ENCODE peak calls at places on chromosomes 13 and 19, in eight cellular contexts. One of them, this sample, is unnamed.

GRCh38 chr13:26386026-26386425 is 132.1 kb downstream of the CDK8 start:
- DNase-seq in adrenal gland: no peak
- DNase-seq in spleen: no peak
- DNase-seq in heart left ventricle: no peak
- DNase-seq in cardiac muscle cell: no peak
- DNase-seq in tibial artery: no peak
- DNase-seq in right atrium auricular region: no peak
- DNase-seq in AG04450: no peak
- DNase-seq in this sample: no peak

GRCh38 chr19:44741258-44741731 is 7.2 kb upstream of the BCL3 start:
- DNase-seq in heart left ventricle: no peak
- DNase-seq in adrenal gland: peak; percentile 72
- DNase-seq in right atrium auricular region: no peak
- DNase-seq in spleen: no peak
- DNase-seq in AG04450: no peak
- DNase-seq in tibial artery: no peak
- DNase-seq in cardiac muscle cell: peak; percentile 49
- DNase-seq in this sample: peak; percentile 28

GRCh38 chr13:102651392-102651791 is 43.5 kb downstream of the METTL21C start:
- DNase-seq in spleen: no peak
- DNase-seq in adrenal gland: no peak
- DNase-seq in heart left ventricle: no peak
- DNase-seq in AG04450: no peak
- DNase-seq in cardiac muscle cell: peak; percentile 21
- DNase-seq in right atrium auricular region: no peak
- DNase-seq in tibial artery: no peak
- DNase-seq in this sample: no peak

GRCh38 chr13:29434217-29434940 is 161.1 kb downstream of the SLC7A1 start:
- DNase-seq in cardiac muscle cell: no peak
- DNase-seq in right atrium auricular region: no peak
- DNase-seq in heart left ventricle: no peak
- DNase-seq in AG04450: no peak
- DNase-seq in tibial artery: no peak
- DNase-seq in spleen: no peak
- DNase-seq in adrenal gland: no peak
- DNase-seq in this sample: no peak

GRCh38 chr19:47377208-47377701 is 28.1 kb downstream of the DHX34 start:
- DNase-seq in right atrium auricular region: no peak
- DNase-seq in cardiac muscle cell: no peak
- DNase-seq in adrenal gland: peak; percentile 66
- DNase-seq in AG04450: no peak
- DNase-seq in tibial artery: no peak
- DNase-seq in heart left ventricle: peak; percentile 71
- DNase-seq in spleen: no peak
- DNase-seq in this sample: no peak

GRCh38 chr13:24074687-24075086 is 85.8 kb upstream of the SPATA13 start:
- DNase-seq in adrenal gland: no peak
- DNase-seq in spleen: no peak
- DNase-seq in cardiac muscle cell: no peak
- DNase-seq in tibial artery: peak; percentile 51
- DNase-seq in heart left ventricle: no peak
- DNase-seq in AG04450: no peak
- DNase-seq in right atrium auricular region: peak; percentile 46
- DNase-seq in this sample: no peak

GRCh38 chr19:3519126-3519525 is 13.0 kb downstream of the FZR1 start:
- DNase-seq in adrenal gland: no peak
- DNase-seq in AG04450: no peak
- DNase-seq in cardiac muscle cell: no peak
- DNase-seq in right atrium auricular region: no peak
- DNase-seq in spleen: no peak
- DNase-seq in tibial artery: no peak
- DNase-seq in heart left ventricle: no peak
- DNase-seq in this sample: no peak

GRCh38 chr19:46009530-46010510 is 13.0 kb downstream of the PGLYRP1 start:
- DNase-seq in AG04450: no peak
- DNase-seq in spleen: peak; percentile 90
- DNase-seq in cardiac muscle cell: peak; percentile 83
- DNase-seq in tibial artery: peak; percentile 54
- DNase-seq in right atrium auricular region: peak; percentile 71
- DNase-seq in heart left ventricle: peak; percentile 52
- DNase-seq in adrenal gland: peak; percentile 81
- DNase-seq in this sample: peak; percentile 69

GRCh38 chr19:46840157-46840942 is 10.3 kb downstream of the AP2S1 start:
- DNase-seq in adrenal gland: peak; percentile 55
- DNase-seq in heart left ventricle: no peak
- DNase-seq in right atrium auricular region: no peak
- DNase-seq in AG04450: no peak
- DNase-seq in tibial artery: no peak
- DNase-seq in spleen: peak; percentile 79
- DNase-seq in cardiac muscle cell: peak; percentile 78
- DNase-seq in this sample: peak; percentile 51

GRCh38 chr13:41639955-41640780 is 182.8 kb downstream of the RGCC start:
- DNase-seq in spleen: no peak
- DNase-seq in adrenal gland: peak; percentile 32
- DNase-seq in cardiac muscle cell: peak; percentile 49
- DNase-seq in right atrium auricular region: no peak
- DNase-seq in tibial artery: peak; percentile 42
- DNase-seq in heart left ventricle: peak; percentile 37
- DNase-seq in AG04450: no peak
- DNase-seq in this sample: no peak

GRCh38 chr19:13794388-13794751 is 873 bp upstream of the ZSWIM4 start:
- DNase-seq in cardiac muscle cell: peak; percentile 99
- DNase-seq in right atrium auricular region: peak; percentile 92
- DNase-seq in heart left ventricle: peak; percentile 83
- DNase-seq in spleen: peak; percentile 76
- DNase-seq in AG04450: peak; percentile 87
- DNase-seq in tibial artery: peak; percentile 88
- DNase-seq in adrenal gland: peak; percentile 94
- DNase-seq in this sample: peak; percentile 78

GRCh38 chr19:1300744-1301490 is 15.2 kb downstream of the EFNA2 start:
- DNase-seq in right atrium auricular region: no peak
- DNase-seq in AG04450: no peak
- DNase-seq in adrenal gland: no peak
- DNase-seq in heart left ventricle: no peak
- DNase-seq in cardiac muscle cell: no peak
- DNase-seq in tibial artery: no peak
- DNase-seq in spleen: no peak
- DNase-seq in this sample: no peak

GRCh38 chr19:17671906-17672305 is 16.2 kb downstream of the UNC13A start:
- DNase-seq in cardiac muscle cell: peak; percentile 44
- DNase-seq in adrenal gland: peak; percentile 34
- DNase-seq in right atrium auricular region: no peak
- DNase-seq in spleen: no peak
- DNase-seq in tibial artery: no peak
- DNase-seq in AG04450: no peak
- DNase-seq in heart left ventricle: no peak
- DNase-seq in this sample: no peak
- H3K9me3 ChIP-seq in cardiac muscle cell: no peaks in the 10 kb centered on the region
- H3K9me3 ChIP-seq in adrenal gland: no peaks in the 10 kb centered on the region
- H3K9me3 ChIP-seq in right atrium auricular region: no peaks in the 10 kb centered on the region
- H3K9me3 ChIP-seq in spleen: no peaks in the 10 kb centered on the region
- H3K9me3 ChIP-seq in tibial artery: no peaks in the 10 kb centered on the region
- H3K9me3 ChIP-seq in AG04450: no peaks in the 10 kb centered on the region
- H3K9me3 ChIP-seq in heart left ventricle: no peaks in the 10 kb centered on the region
- H3K9me3 ChIP-seq in this sample: no peaks in the 10 kb centered on the region

GRCh38 chr13:79482271-79482970 is 1.5 kb downstream of the NDFIP2 start:
- DNase-seq in heart left ventricle: no peak
- DNase-seq in cardiac muscle cell: peak; percentile 22
- DNase-seq in right atrium auricular region: no peak
- DNase-seq in spleen: no peak
- DNase-seq in tibial artery: no peak
- DNase-seq in AG04450: no peak
- DNase-seq in adrenal gland: no peak
- DNase-seq in this sample: no peak

GRCh38 chr13:79481685-79482052 is 714 bp downstream of the NDFIP2 start:
- DNase-seq in spleen: no peak
- DNase-seq in tibial artery: no peak
- DNase-seq in heart left ventricle: no peak
- DNase-seq in adrenal gland: no peak
- DNase-seq in cardiac muscle cell: no peak
- DNase-seq in AG04450: no peak
- DNase-seq in right atrium auricular region: no peak
- DNase-seq in this sample: peak; percentile 44

GRCh38 chr13:79485014-79485441 is 4.1 kb downstream of the NDFIP2 start:
- DNase-seq in adrenal gland: no peak
- DNase-seq in cardiac muscle cell: peak; percentile 75
- DNase-seq in heart left ventricle: no peak
- DNase-seq in tibial artery: no peak
- DNase-seq in spleen: no peak
- DNase-seq in AG04450: peak; percentile 57
- DNase-seq in right atrium auricular region: no peak
- DNase-seq in this sample: peak; percentile 56

GRCh38 chr13:79485451-79485850 is 4.5 kb downstream of the NDFIP2 start:
- DNase-seq in cardiac muscle cell: no peak
- DNase-seq in right atrium auricular region: no peak
- DNase-seq in spleen: no peak
- DNase-seq in heart left ventricle: no peak
- DNase-seq in adrenal gland: no peak
- DNase-seq in tibial artery: no peak
- DNase-seq in AG04450: no peak
- DNase-seq in this sample: no peak

DNA sequence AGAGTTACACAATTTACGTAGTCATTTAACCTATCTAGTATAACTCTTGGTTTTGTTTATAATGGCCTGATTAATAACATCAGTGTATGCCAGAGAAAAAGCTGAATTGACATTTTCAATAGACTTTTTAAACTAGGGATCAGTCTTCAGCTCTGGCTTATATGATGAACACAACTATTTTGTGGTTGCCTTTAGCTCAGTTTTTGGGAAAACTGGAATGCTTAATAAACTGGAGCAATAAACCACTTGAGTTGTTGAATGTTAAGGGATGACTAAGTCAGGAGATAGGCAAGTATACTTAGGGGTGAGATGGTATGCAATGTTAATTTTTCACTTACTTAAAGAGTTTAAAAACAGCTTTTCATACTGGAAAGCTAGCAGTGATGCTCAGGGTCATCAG is 2.3 kb downstream of the NDFIP2 start:
- DNase-seq in right atrium auricular region: no peak
- DNase-seq in adrenal gland: no peak
- DNase-seq in spleen: no peak
- DNase-seq in heart left ventricle: no peak
- DNase-seq in tibial artery: no peak
- DNase-seq in AG04450: no peak
- DNase-seq in cardiac muscle cell: peak; percentile 42
- DNase-seq in this sample: no peak
- H3K4me3 ChIP-seq in right atrium auricular region: no peak overlapping the region
- H3K4me3 ChIP-seq in adrenal gland: no peak overlapping the region
- H3K4me3 ChIP-seq in spleen: no peak overlapping the region
- H3K4me3 ChIP-seq in heart left ventricle: no peak overlapping the region
- H3K4me3 ChIP-seq in tibial artery: no peak overlapping the region
- H3K4me3 ChIP-seq in AG04450: no peak overlapping the region
- H3K4me3 ChIP-seq in cardiac muscle cell: no peak overlapping the region
- H3K4me3 ChIP-seq in this sample: peak overlapping the region; percentile 80

DNA sequence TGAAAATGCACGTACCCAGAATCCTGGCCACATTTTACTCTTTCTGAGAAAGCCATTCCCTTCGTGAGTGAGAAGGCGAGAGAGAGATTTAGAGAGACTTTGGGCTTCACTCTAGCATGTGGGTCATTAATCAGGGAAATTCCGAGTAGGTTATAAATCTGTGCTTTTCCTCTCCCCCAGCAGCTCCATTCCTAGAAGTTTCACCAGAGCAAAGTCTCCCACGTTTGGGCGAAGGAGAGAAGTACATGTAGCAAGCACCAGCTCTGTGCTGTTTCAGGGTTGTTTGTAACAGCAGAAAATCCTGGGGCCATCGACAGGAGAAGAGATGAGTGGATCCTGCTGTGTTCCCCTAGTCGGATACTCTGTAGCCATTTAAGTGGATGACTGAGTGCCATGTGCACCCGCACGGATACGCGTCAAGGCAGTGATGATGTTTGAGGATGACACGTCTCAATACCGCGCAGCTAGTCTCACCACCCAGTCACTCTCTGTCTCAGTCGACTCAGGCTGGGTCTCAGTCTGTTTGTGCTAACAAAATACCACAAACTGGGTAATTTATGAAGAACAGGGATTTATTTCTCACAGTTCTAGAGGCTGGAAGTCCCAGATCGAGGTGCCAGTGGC is 131.9 kb upstream of the PEG3 start:
- DNase-seq in AG04450: no peak
- DNase-seq in spleen: no peak
- DNase-seq in right atrium auricular region: no peak
- DNase-seq in adrenal gland: no peak
- DNase-seq in tibial artery: no peak
- DNase-seq in cardiac muscle cell: no peak
- DNase-seq in heart left ventricle: no peak
- DNase-seq in this sample: no peak
- H3K9me3 ChIP-seq in AG04450: peaks cover 69% of the 10 kb centered on the region
- H3K9me3 ChIP-seq in spleen: no peaks in the 10 kb centered on the region
- H3K9me3 ChIP-seq in right atrium auricular region: no peaks in the 10 kb centered on the region
- H3K9me3 ChIP-seq in adrenal gland: no peaks in the 10 kb centered on the region
- H3K9me3 ChIP-seq in tibial artery: no peaks in the 10 kb centered on the region
- H3K9me3 ChIP-seq in cardiac muscle cell: no peaks in the 10 kb centered on the region
- H3K9me3 ChIP-seq in heart left ventricle: no peaks in the 10 kb centered on the region
- H3K9me3 ChIP-seq in this sample: peaks cover 4% of the 10 kb centered on the region

GRCh38 chr19:7862413-7862951 is 11.7 kb downstream of the PRR36 start:
- DNase-seq in AG04450: no peak
- DNase-seq in adrenal gland: peak; percentile 90
- DNase-seq in tibial artery: no peak
- DNase-seq in heart left ventricle: no peak
- DNase-seq in spleen: peak; percentile 87
- DNase-seq in cardiac muscle cell: peak; percentile 70
- DNase-seq in right atrium auricular region: no peak
- DNase-seq in this sample: peak; percentile 81
- H3K4me3 ChIP-seq in AG04450: no peak overlapping the region
- H3K4me3 ChIP-seq in adrenal gland: no peak overlapping the region
- H3K4me3 ChIP-seq in tibial artery: no peak overlapping the region
- H3K4me3 ChIP-seq in heart left ventricle: no peak overlapping the region
- H3K4me3 ChIP-seq in spleen: peak overlapping the region; percentile 39
- H3K4me3 ChIP-seq in cardiac muscle cell: peak overlapping the region; percentile 25
- H3K4me3 ChIP-seq in right atrium auricular region: peak overlapping the region; percentile 27
- H3K4me3 ChIP-seq in this sample: no peak overlapping the region

GRCh38 chr19:12284226-12284625 is 10.5 kb downstream of the ZNF44 start:
- DNase-seq in AG04450: no peak
- DNase-seq in spleen: no peak
- DNase-seq in tibial artery: no peak
- DNase-seq in heart left ventricle: no peak
- DNase-seq in right atrium auricular region: no peak
- DNase-seq in adrenal gland: no peak
- DNase-seq in cardiac muscle cell: no peak
- DNase-seq in this sample: no peak
- H3K9me3 ChIP-seq in AG04450: peaks cover 23% of the 10 kb centered on the region
- H3K9me3 ChIP-seq in spleen: peaks cover 8% of the 10 kb centered on the region
- H3K9me3 ChIP-seq in tibial artery: no peaks in the 10 kb centered on the region
- H3K9me3 ChIP-seq in heart left ventricle: no peaks in the 10 kb centered on the region
- H3K9me3 ChIP-seq in right atrium auricular region: no peaks in the 10 kb centered on the region
- H3K9me3 ChIP-seq in adrenal gland: peaks cover 6% of the 10 kb centered on the region
- H3K9me3 ChIP-seq in cardiac muscle cell: no peaks in the 10 kb centered on the region
- H3K9me3 ChIP-seq in this sample: peaks cover 32% of the 10 kb centered on the region

GRCh38 chr13:36778083-36778671 is 40.8 kb upstream of the RFXAP start:
- DNase-seq in spleen: no peak
- DNase-seq in tibial artery: no peak
- DNase-seq in heart left ventricle: no peak
- DNase-seq in adrenal gland: no peak
- DNase-seq in cardiac muscle cell: peak; percentile 70
- DNase-seq in right atrium auricular region: no peak
- DNase-seq in AG04450: peak; percentile 81
- DNase-seq in this sample: no peak
- H3K4me3 ChIP-seq in spleen: no peak overlapping the region
- H3K4me3 ChIP-seq in tibial artery: no peak overlapping the region
- H3K4me3 ChIP-seq in heart left ventricle: no peak overlapping the region
- H3K4me3 ChIP-seq in adrenal gland: no peak overlapping the region
- H3K4me3 ChIP-seq in cardiac muscle cell: no peak overlapping the region
- H3K4me3 ChIP-seq in right atrium auricular region: no peak overlapping the region
- H3K4me3 ChIP-seq in AG04450: peak overlapping the region; percentile 53
- H3K4me3 ChIP-seq in this sample: no peak overlapping the region

This sample was measured in transverse colon.